ENCODE peak calls at places on chromosomes 13 and 19, in nine cellular contexts. Y, E, C, F, W, D, Q, N and G are unnamed samples.

GRCh38 chr13:51832471-51833152 is 12.4 kb downstream of the TMEM272 start:
- DNase-seq in Y (peak), E (peak), C (peak), F (peak), W (no peak), D (peak), Q (no peak), N (no peak), G (no peak)

GRCh38 chr13:35475960-35476943 is at the start of gene MAB21L1:
- DNase-seq in Y (no peak), E (peak), C (no peak), F (no peak), W (peak), D (no peak), Q (no peak), N (no peak), G (no peak)

GRCh38 chr19:18438331-18439024 is 545 bp upstream of the ISYNA1 start:
- DNase-seq in Y (peak), E (no peak), C (no peak), F (peak), W (peak), D (peak), Q (no peak), N (peak), G (peak)

GRCh38 chr13:113926951-113927660 is 46.8 kb downstream of the C13orf46 start:
- DNase-seq in Y (no peak), E (no peak), C (no peak), F (no peak), W (no peak), D (no peak), Q (no peak), N (no peak), G (peak)

GRCh38 chr19:16127080-16127479 is 15.4 kb downstream of the RAB8A start:
- DNase-seq in Y (no peak), E (no peak), C (no peak), F (no peak), W (no peak), D (no peak), Q (no peak), N (no peak), G (no peak)

GRCh38 chr13:40388617-40389016 is 277.8 kb downstream of the FOXO1 start:
- DNase-seq in Y (no peak), E (no peak), C (no peak), F (no peak), W (peak), D (no peak), Q (no peak), N (no peak), G (no peak)

GRCh38 chr13:24741016-24741662 is 22.8 kb upstream of the RNF17 start:
- DNase-seq in Y (no peak), E (no peak), C (no peak), F (no peak), W (no peak), D (no peak), Q (no peak), N (peak), G (no peak)

GRCh38 chr13:94239135-94239534 is 240.3 kb downstream of the DCT start:
- DNase-seq in Y (no peak), E (peak), C (no peak), F (no peak), W (peak), D (no peak), Q (no peak), N (no peak), G (no peak)

GRCh38 chr13:50125306-50125555 is 110.0 kb downstream of the KCNRG start:
- DNase-seq in Y (no peak), E (no peak), C (peak), F (no peak), W (no peak), D (no peak), Q (no peak), N (no peak), G (no peak)

GRCh38 chr13:46386996-46387851 is at the start of gene RUBCNL:
- DNase-seq in Y (peak), E (peak), C (no peak), F (peak), W (peak), D (peak), Q (no peak), N (no peak), G (peak)

GRCh38 chr13:110593430-110594130 is 21.8 kb upstream of the NAXD start:
- DNase-seq in Y (peak), E (peak), C (peak), F (peak), W (peak), D (no peak), Q (no peak), N (peak), G (no peak)

GRCh38 chr13:73089216-73089615 is 30.4 kb downstream of the KLF5 start:
- DNase-seq in Y (no peak), E (no peak), C (no peak), F (no peak), W (no peak), D (no peak), Q (no peak), N (no peak), G (no peak)

GRCh38 chr19:4516199-4516938 is 1.9 kb downstream of the PLIN4 start:
- DNase-seq in Y (no peak), E (no peak), C (no peak), F (no peak), W (no peak), D (no peak), Q (no peak), N (no peak), G (no peak)

GRCh38 chr19:15321739-15322138 is 10.6 kb downstream of the BRD4 start:
- DNase-seq in Y (no peak), E (no peak), C (no peak), F (no peak), W (no peak), D (no peak), Q (no peak), N (no peak), G (no peak)

GRCh38 chr19:30225615-30226463 is 146.3 kb upstream of the ZNF536 start:
- DNase-seq in Y (peak), E (no peak), C (peak), F (no peak), W (no peak), D (no peak), Q (no peak), N (no peak), G (no peak)

GRCh38 chr19:2540646-2541454 is 64.9 kb downstream of the GADD45B start:
- DNase-seq in Y (peak), E (peak), C (peak), F (peak), W (peak), D (peak), Q (peak), N (no peak), G (peak)

GRCh38 chr19:4449826-4450075 is 7.8 kb downstream of the UBXN6 start:
- DNase-seq in Y (no peak), E (no peak), C (no peak), F (no peak), W (no peak), D (no peak), Q (no peak), N (no peak), G (no peak)

GRCh38 chr13:102220681-102221228 is 181.1 kb downstream of the FGF14 start:
- DNase-seq in Y (no peak), E (no peak), C (no peak), F (no peak), W (no peak), D (no peak), Q (no peak), N (no peak), G (no peak)

GRCh38 chr13:101415358-101416174 is 742 bp downstream of the NALCN start:
- DNase-seq in Y (no peak), E (no peak), C (no peak), F (peak), W (no peak), D (no peak), Q (no peak), N (no peak), G (no peak)

GRCh38 chr13:43965446-43965845 is 85.7 kb downstream of the LACC1 start:
- DNase-seq in Y (no peak), E (no peak), C (no peak), F (no peak), W (no peak), D (no peak), Q (no peak), N (no peak), G (peak)

GRCh38 chr19:2171349-2172145 is 7.8 kb downstream of the DOT1L start:
- DNase-seq in Y (peak), E (peak), C (no peak), F (peak), W (no peak), D (peak), Q (no peak), N (peak), G (peak)

GRCh38 chr13:97843201-97843600 is 110.3 kb upstream of the IPO5 start:
- DNase-seq in Y (no peak), E (no peak), C (no peak), F (no peak), W (no peak), D (no peak), Q (no peak), N (no peak), G (no peak)

GRCh38 chr19:14450168-14450874 is 17.2 kb downstream of the PKN1 start:
- DNase-seq in Y (no peak), E (peak), C (peak), F (no peak), W (peak), D (no peak), Q (no peak), N (peak), G (peak)

GRCh38 chr13:49625392-49626137 is 2.7 kb upstream of the ARL11 start:
- DNase-seq in Y (peak), E (peak), C (no peak), F (peak), W (peak), D (peak), Q (peak), N (no peak), G (no peak)

GRCh38 chr19:48292798-48293197 is 22.9 kb downstream of the ZNF114 start:
- DNase-seq in Y (no peak), E (peak), C (no peak), F (no peak), W (peak), D (no peak), Q (no peak), N (no peak), G (no peak)

GRCh38 chr19:41883821-41884733 is 1.1 kb downstream of the ARHGEF1 start:
- DNase-seq in Y (peak), E (peak), C (peak), F (peak), W (peak), D (peak), Q (peak), N (peak), G (peak)

GRCh38 chr19:41888926-41889325 is 5.9 kb downstream of the ARHGEF1 start:
- DNase-seq in Y (no peak), E (no peak), C (no peak), F (no peak), W (no peak), D (no peak), Q (no peak), N (no peak), G (no peak)

GRCh38 chr19:41889896-41890295 is 6.9 kb downstream of the ARHGEF1 start:
- DNase-seq in Y (no peak), E (no peak), C (no peak), F (no peak), W (no peak), D (no peak), Q (no peak), N (no peak), G (no peak)

GRCh38 chr19:41886761-41887710 is 4.1 kb downstream of the ARHGEF1 start:
- DNase-seq in Y (no peak), E (no peak), C (no peak), F (no peak), W (no peak), D (no peak), Q (no peak), N (no peak), G (no peak)

DNA sequence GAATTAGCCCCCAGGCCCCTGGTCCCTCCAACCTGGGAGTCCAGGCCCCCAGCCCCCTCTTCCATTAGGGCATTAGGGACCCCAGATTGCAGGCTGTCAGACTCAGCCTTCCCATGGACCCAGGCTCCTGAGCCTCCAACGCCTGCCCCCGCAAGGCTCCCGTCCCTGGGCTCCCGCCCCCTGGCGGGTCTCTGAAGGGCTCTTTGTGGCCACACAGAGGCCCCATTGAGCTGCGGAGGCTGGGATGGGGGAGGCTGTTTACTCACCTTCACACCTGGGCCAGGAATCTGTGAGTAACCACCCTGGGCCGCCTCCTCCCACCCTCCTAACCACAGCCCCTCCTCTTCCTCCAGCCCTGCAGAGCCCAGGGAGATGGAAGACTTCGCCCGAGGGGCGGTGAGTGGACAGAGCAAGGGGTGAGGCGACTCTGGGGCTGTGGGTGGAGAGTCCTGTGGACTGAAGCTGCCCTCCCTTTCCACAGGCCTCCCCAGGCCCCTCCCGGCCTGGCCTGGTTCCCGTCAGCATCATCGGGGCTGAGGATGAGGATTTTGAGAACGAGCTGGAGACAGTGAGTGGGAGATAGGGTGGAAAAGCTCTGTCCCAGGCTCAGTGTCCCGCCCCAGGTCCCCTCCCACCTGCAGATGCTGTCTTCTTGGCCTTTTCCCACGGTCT is 4.9 kb downstream of the ARHGEF1 start:
- DNase-seq in Y (no peak), E (peak), C (no peak), F (peak), W (no peak), D (peak), Q (peak), N (no peak), G (no peak)
- H3K4me3 ChIP-seq in Y (no peak), E (no peak), C (no peak), F (no peak), W (no peak), D (no peak), Q (no peak), N (no peak), G (no peak)

DNA sequence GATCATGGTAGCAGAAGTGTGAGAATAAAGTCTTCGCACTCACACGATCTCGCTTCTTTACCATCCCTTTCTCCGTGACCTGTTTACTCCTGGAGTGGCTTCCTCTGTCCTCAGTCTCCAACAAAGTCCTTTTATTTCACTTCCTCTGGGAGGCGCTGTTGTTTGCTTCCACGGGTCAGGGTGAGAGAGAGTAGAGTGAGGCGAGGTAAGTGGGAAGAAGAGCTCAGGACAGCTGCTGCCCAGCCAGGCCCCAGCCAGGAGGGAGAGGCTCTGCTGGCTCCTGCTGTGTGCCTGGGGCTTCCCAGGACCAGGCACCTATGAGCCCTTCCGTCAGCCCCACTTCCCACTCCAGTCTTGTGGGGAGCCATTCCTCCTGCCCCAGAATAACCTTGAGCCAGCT is 242.1 kb downstream of the FGF9 start:
- DNase-seq in Y (no peak), E (no peak), C (no peak), F (no peak), W (no peak), D (no peak), Q (no peak), N (peak), G (peak)
- TF ChIP-seq CTCF in Y (no peak), E (no peak), C (no peak), F (no peak), W (no peak), D (no peak), Q (no peak), N (peak), G (no peak)

DNA sequence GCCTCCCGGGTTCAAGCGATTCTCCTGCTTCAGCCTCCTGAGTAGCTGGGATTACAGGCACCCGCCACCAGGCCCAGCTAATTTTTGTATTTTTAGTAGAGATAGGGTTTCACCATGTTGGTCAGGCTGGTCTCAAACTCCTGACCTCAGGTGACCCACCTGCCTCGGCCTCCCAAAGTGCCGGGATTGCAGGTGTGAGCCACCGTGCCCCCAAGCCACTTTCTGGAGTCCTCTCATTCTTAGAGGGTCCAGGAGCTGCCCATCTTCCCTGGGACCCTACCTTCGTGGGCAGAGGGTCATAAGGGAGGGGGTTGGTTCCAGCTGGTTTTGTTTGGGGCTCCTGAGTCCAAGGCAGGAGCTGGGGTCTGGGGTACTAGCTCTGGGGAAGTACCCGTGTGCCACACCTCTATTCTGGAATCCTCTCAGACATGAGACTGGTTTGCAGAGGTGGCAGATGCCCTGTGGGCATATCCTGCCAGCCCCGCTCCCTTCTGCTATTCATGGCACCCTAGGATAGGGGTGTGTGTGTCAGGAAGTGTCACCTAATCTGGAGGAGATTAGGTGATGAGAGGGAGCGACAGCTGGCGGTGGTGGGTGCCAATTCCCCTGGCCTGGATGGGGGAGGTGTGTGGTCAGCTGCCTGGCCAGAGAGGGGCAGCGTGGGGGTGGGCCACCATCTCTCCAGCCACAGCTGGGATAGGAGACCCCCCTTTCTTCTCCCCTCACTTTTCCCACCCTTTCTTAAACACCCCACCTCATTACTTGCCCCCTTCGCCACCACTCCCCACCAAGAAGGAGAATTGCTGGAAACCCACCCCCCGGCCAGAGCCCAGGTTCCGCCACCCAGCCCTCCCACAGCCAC is 2.1 kb downstream of the PRMT1 start:
- DNase-seq in Y (peak), E (no peak), C (no peak), F (no peak), W (no peak), D (peak), Q (no peak), N (no peak), G (no peak)
- H3K4me3 ChIP-seq in Y (no peak), E (no peak), C (no peak), F (no peak), W (no peak), D (no peak), Q (no peak), N (peak), G (no peak)

DNA sequence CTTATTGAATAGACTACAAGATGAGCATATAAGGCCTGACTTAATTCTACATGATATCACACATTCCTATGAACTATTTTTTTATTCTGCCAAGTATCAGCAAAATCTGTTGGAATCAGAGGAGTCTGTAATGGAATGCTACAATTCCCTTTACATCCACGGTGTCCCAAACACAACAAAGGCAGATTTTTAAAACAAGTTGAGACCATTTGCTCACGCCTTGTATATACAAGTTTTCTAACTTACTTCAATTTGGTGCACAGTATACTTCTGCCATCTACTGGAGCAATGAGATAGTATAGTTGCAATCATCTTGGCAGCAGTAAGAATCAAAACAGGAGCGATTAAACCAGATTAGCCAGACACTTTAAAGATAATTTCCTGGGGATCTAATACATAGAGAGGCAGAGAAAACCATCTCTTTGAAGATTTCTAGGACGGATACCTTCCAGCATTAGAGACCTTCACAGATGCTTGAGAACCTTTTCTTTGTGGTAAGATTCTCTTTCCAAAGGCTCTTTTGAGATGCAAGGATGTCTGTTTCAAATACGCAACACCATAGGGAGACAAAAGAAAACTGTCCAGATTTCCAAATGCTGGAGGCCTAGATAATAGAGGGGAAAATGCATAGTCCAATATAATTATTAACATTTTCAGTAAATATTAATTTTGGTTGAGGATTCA is 302.0 kb upstream of the MIR17HG start:
- DNase-seq in Y (no peak), E (no peak), C (peak), F (no peak), W (no peak), D (no peak), Q (no peak), N (peak), G (no peak)
- TF ChIP-seq CTCF in Y (no peak), E (peak), C (peak), F (peak), W (peak), D (no peak), Q (no peak), N (peak), G (no peak)